ENCODE peak calls at places on chromosomes 4 and X, in five cellular contexts. One of them, this sample, is unnamed.

GRCh38 chr4:109576462-109576861 is 16.4 kb downstream of the MCUB start:
- DNase-seq in astrocyte of the hippocampus: no peak
- DNase-seq in NCI-H774: peak; percentile 4
- DNase-seq in hypothalamus: no peak
- DNase-seq in T-helper 2 cell: no peak
- DNase-seq in this sample: peak; percentile 56

GRCh38 chr4:75141162-75141561 is 208.2 kb downstream of the PARM1 start:
- DNase-seq in astrocyte of the hippocampus: no peak
- DNase-seq in NCI-H774: no peak
- DNase-seq in hypothalamus: no peak
- DNase-seq in T-helper 2 cell: no peak
- DNase-seq in this sample: no peak

GRCh38 chrX:85309717-85310116 is 65.9 kb downstream of the ZNF711 start:
- DNase-seq in astrocyte of the hippocampus: no peak
- DNase-seq in NCI-H774: no peak
- DNase-seq in hypothalamus: no peak
- DNase-seq in T-helper 2 cell: no peak
- DNase-seq in this sample: no peak

GRCh38 chrX:153646620-153647373 is at the start of gene DUSP9:
- DNase-seq in astrocyte of the hippocampus: peak; percentile 50
- DNase-seq in NCI-H774: peak; percentile 21
- DNase-seq in hypothalamus: no peak
- DNase-seq in T-helper 2 cell: no peak
- DNase-seq in this sample: no peak

GRCh38 chrX:74449322-74449936 is 28.1 kb downstream of the SLC16A2 start:
- DNase-seq in astrocyte of the hippocampus: peak; percentile 56
- DNase-seq in NCI-H774: no peak
- DNase-seq in hypothalamus: no peak
- DNase-seq in T-helper 2 cell: no peak
- DNase-seq in this sample: no peak

GRCh38 chr4:41256131-41256739 is 493 bp upstream of the UCHL1 start:
- DNase-seq in astrocyte of the hippocampus: peak; percentile 53
- DNase-seq in NCI-H774: peak; percentile 38
- DNase-seq in hypothalamus: no peak
- DNase-seq in T-helper 2 cell: no peak
- DNase-seq in this sample: no peak

GRCh38 chr4:37001688-37002436 is 242.7 kb upstream of the NWD2 start:
- DNase-seq in astrocyte of the hippocampus: no peak
- DNase-seq in NCI-H774: no peak
- DNase-seq in hypothalamus: no peak
- DNase-seq in T-helper 2 cell: no peak
- DNase-seq in this sample: no peak

GRCh38 chrX:2430265-2430825 is 70.4 kb downstream of the DHRSX start:
- DNase-seq in astrocyte of the hippocampus: no peak
- DNase-seq in NCI-H774: no peak
- DNase-seq in hypothalamus: no peak
- DNase-seq in T-helper 2 cell: no peak
- DNase-seq in this sample: no peak

GRCh38 chr4:25032126-25032525 is 1.4 kb upstream of the LGI2 start:
- DNase-seq in astrocyte of the hippocampus: peak; percentile 51
- DNase-seq in NCI-H774: no peak
- DNase-seq in hypothalamus: no peak
- DNase-seq in T-helper 2 cell: no peak
- DNase-seq in this sample: no peak

GRCh38 chr4:2437475-2438215 is 18.9 kb downstream of the CFAP99 start:
- DNase-seq in astrocyte of the hippocampus: no peak
- DNase-seq in NCI-H774: no peak
- DNase-seq in hypothalamus: no peak
- DNase-seq in T-helper 2 cell: no peak
- DNase-seq in this sample: no peak

GRCh38 chr4:100069207-100069606 is 119.1 kb upstream of the H2AZ1 start:
- DNase-seq in astrocyte of the hippocampus: no peak
- DNase-seq in NCI-H774: no peak
- DNase-seq in hypothalamus: no peak
- DNase-seq in T-helper 2 cell: no peak
- DNase-seq in this sample: no peak

GRCh38 chr4:56371426-56372220 is 15.7 kb downstream of the AASDH start:
- DNase-seq in astrocyte of the hippocampus: no peak
- DNase-seq in NCI-H774: no peak
- DNase-seq in hypothalamus: no peak
- DNase-seq in T-helper 2 cell: no peak
- DNase-seq in this sample: no peak

GRCh38 chr4:8188743-8189550 is 10.1 kb upstream of the SH3TC1 start:
- DNase-seq in astrocyte of the hippocampus: no peak
- DNase-seq in NCI-H774: peak; percentile 74
- DNase-seq in hypothalamus: no peak
- DNase-seq in T-helper 2 cell: no peak
- DNase-seq in this sample: no peak

GRCh38 chr4:14072506-14072905 is 445.0 kb upstream of the BOD1L1 start:
- DNase-seq in astrocyte of the hippocampus: no peak
- DNase-seq in NCI-H774: no peak
- DNase-seq in hypothalamus: no peak
- DNase-seq in T-helper 2 cell: no peak
- DNase-seq in this sample: no peak

GRCh38 chr4:8580321-8581093 is at the start of gene GPR78:
- DNase-seq in astrocyte of the hippocampus: peak; percentile 86
- DNase-seq in NCI-H774: no peak
- DNase-seq in hypothalamus: no peak
- DNase-seq in T-helper 2 cell: no peak
- DNase-seq in this sample: no peak

GRCh38 chrX:48794993-48795501 is 6.8 kb upstream of the HDAC6 start:
- DNase-seq in astrocyte of the hippocampus: peak; percentile 77
- DNase-seq in NCI-H774: no peak
- DNase-seq in hypothalamus: no peak
- DNase-seq in T-helper 2 cell: no peak
- DNase-seq in this sample: no peak

GRCh38 chrX:22135994-22136684 is 104.0 kb downstream of the PHEX start:
- DNase-seq in astrocyte of the hippocampus: peak; percentile 81
- DNase-seq in NCI-H774: peak; percentile 25
- DNase-seq in hypothalamus: no peak
- DNase-seq in T-helper 2 cell: no peak
- DNase-seq in this sample: no peak

GRCh38 chrX:48474127-48474526 is 1.9 kb upstream of the FTSJ1 start:
- DNase-seq in astrocyte of the hippocampus: no peak
- DNase-seq in NCI-H774: no peak
- DNase-seq in hypothalamus: no peak
- DNase-seq in T-helper 2 cell: no peak
- DNase-seq in this sample: peak; percentile 40

GRCh38 chr4:3263053-3263958 is 14.3 kb downstream of the MSANTD1 start:
- DNase-seq in astrocyte of the hippocampus: no peak
- DNase-seq in NCI-H774: no peak
- DNase-seq in hypothalamus: no peak
- DNase-seq in T-helper 2 cell: no peak
- DNase-seq in this sample: no peak

GRCh38 chr4:93317046-93317445 is 511.5 kb upstream of the ATOH1 start:
- DNase-seq in astrocyte of the hippocampus: no peak
- DNase-seq in NCI-H774: no peak
- DNase-seq in hypothalamus: no peak
- DNase-seq in T-helper 2 cell: no peak
- DNase-seq in this sample: no peak

GRCh38 chr4:187103351-187103750 is 379.7 kb upstream of the FAT1 start:
- DNase-seq in astrocyte of the hippocampus: no peak
- DNase-seq in NCI-H774: peak; percentile 48
- DNase-seq in hypothalamus: no peak
- DNase-seq in T-helper 2 cell: no peak
- DNase-seq in this sample: no peak

GRCh38 chr4:176436500-176436973 is 116.8 kb downstream of the SPCS3 start:
- DNase-seq in astrocyte of the hippocampus: peak; percentile 54
- DNase-seq in NCI-H774: no peak
- DNase-seq in hypothalamus: no peak
- DNase-seq in T-helper 2 cell: no peak
- DNase-seq in this sample: no peak

This sample was measured in MV-4-11.